ENCODE peak calls at places on chromosome 17, in seven cellular contexts. D is RPMI7951; M is activated CD4-positive, alpha-beta memory T cell treated with anti-CD3 and anti-CD28 coated beads, Interleukin-2, amount 10 ng/mL, durations not matched to agents 7 days and 5 days; X is iris pigment epithelial cell; G is cardiac fibroblast; P is NCI-H510A; V is activated CD4-positive, alpha-beta T cell treated with anti-CD3 and anti-CD28 coated beads for 4 hours. Q is an unnamed sample.

GRCh38 chr17:80504671-80505413 is 28.4 kb upstream of the NPTX1 start:
- DNase-seq in M (no peak), P (no peak), D (peak; percentile 39), X (peak; percentile 49), V (no peak), G (peak; percentile 95), Q (no peak)

GRCh38 chr17:13395872-13396271 is 205.9 kb downstream of the HS3ST3A1 start:
- DNase-seq in P (no peak), M (no peak), V (no peak), D (peak; percentile 17), X (peak; percentile 62), G (peak; percentile 47), Q (no peak)

GRCh38 chr17:55301521-55302406 is 37.0 kb downstream of the HLF start:
- DNase-seq in M (no peak), P (no peak), X (peak; percentile 52), V (no peak), D (no peak), G (peak; percentile 9), Q (no peak)

GRCh38 chr17:69779378-69780214 is 295.4 kb upstream of the KCNJ16 start:
- DNase-seq in G (peak; percentile 97), P (no peak), X (peak; percentile 97), D (no peak), M (no peak), V (no peak), Q (no peak)

GRCh38 chr17:45172541-45173286 is 11.0 kb downstream of the HEXIM2 start:
- DNase-seq in D (peak; percentile 85), M (peak; percentile 40), G (no peak), X (no peak), P (peak; percentile 71), V (peak; percentile 36), Q (no peak)

GRCh38 chr17:30530346-30531025 is 53.3 kb downstream of the GOSR1 start:
- DNase-seq in G (peak; percentile 63), P (no peak), X (peak; percentile 56), M (no peak), D (no peak), V (no peak), Q (no peak)

GRCh38 chr17:3594056-3594810 is 15.0 kb downstream of the TRPV1 start:
- DNase-seq in D (no peak), V (no peak), P (no peak), G (peak; percentile 68), M (no peak), X (peak; percentile 72), Q (no peak)

GRCh38 chr17:57552114-57552601 is 192.9 kb downstream of the CCDC182 start:
- DNase-seq in V (peak; percentile 15), D (no peak), G (peak; percentile 32), M (peak; percentile 19), X (peak; percentile 70), P (no peak), Q (no peak)

GRCh38 chr17:57121308-57122042 is 36.4 kb downstream of the AKAP1 start:
- DNase-seq in P (no peak), V (no peak), M (no peak), D (no peak), X (peak; percentile 50), G (peak; percentile 55), Q (no peak)

GRCh38 chr17:57954421-57955182 is 610 bp downstream of the CUEDC1 start:
- DNase-seq in V (no peak), P (peak; percentile 38), D (peak; percentile 81), M (no peak), G (peak; percentile 59), X (peak; percentile 27), Q (no peak)

GRCh38 chr17:34980681-34981537 is 597 bp downstream of the LIG3 start:
- DNase-seq in X (peak; percentile 89), D (peak; percentile 68), M (peak; percentile 81), V (peak; percentile 81), G (peak; percentile 86), P (peak; percentile 51), Q (no peak)

GRCh38 chr17:42843358-42843934 is 934 bp upstream of the AOC2 start:
- DNase-seq in G (peak; percentile 82), P (peak; percentile 4), X (peak; percentile 74), V (no peak), M (no peak), D (peak; percentile 53), Q (no peak)

GRCh38 chr17:1087381-1088241 is 90.7 kb downstream of the TIMM22 start:
- DNase-seq in G (no peak), P (peak; percentile 60), X (no peak), V (no peak), M (no peak), D (no peak), Q (peak; percentile 58)

GRCh38 chr17:45973099-45973838 is 25.8 kb upstream of the STH start:
- DNase-seq in M (no peak), G (no peak), D (no peak), X (no peak), V (no peak), P (no peak), Q (no peak)

GRCh38 chr17:1931759-1932579 is 93.2 kb downstream of the RTN4RL1 start:
- DNase-seq in D (no peak), P (no peak), G (no peak), V (no peak), X (no peak), M (no peak), Q (no peak)

GRCh38 chr17:19410875-19411291 is at the start of gene RNF112:
- DNase-seq in P (no peak), V (no peak), X (no peak), D (peak; percentile 34), G (peak; percentile 11), M (no peak), Q (no peak)

GRCh38 chr17:82020874-82021727 is 1.6 kb downstream of the CENPX start:
- DNase-seq in D (peak; percentile 79), G (peak; percentile 79), M (peak; percentile 69), P (peak; percentile 46), X (peak; percentile 56), V (peak; percentile 66), Q (no peak)

GRCh38 chr17:61411944-61412859 is 12.6 kb downstream of the TBX2 start:
- DNase-seq in D (peak; percentile 84), P (peak; percentile 71), X (peak; percentile 79), V (peak; percentile 72), M (peak; percentile 79), G (peak; percentile 84), Q (no peak)

GRCh38 chr17:18187816-18188761 is 4.5 kb downstream of the ALKBH5 start:
- DNase-seq in X (peak; percentile 47), G (peak; percentile 63), M (peak; percentile 60), V (no peak), P (no peak), D (peak; percentile 50), Q (no peak)

GRCh38 chr17:82138511-82138992 is 40.5 kb upstream of the FASN start:
- DNase-seq in D (no peak), G (no peak), P (no peak), M (no peak), V (no peak), X (no peak), Q (no peak)

GRCh38 chr17:7308625-7309433 is 1.4 kb downstream of the EIF5A start:
- DNase-seq in X (peak; percentile 86), M (peak; percentile 84), G (peak; percentile 86), D (peak; percentile 81), P (peak; percentile 64), V (peak; percentile 88), Q (peak; percentile 49)

GRCh38 chr17:45841883-45842525 is 2.7 kb upstream of the SPPL2C start:
- DNase-seq in V (no peak), D (no peak), M (no peak), X (peak; percentile 13), P (peak; percentile 76), G (no peak), Q (peak; percentile 22)

GRCh38 chr17:36527851-36528250 is 6.8 kb downstream of the MYO19 start:
- DNase-seq in M (peak; percentile 8), G (no peak), X (no peak), P (no peak), V (no peak), D (no peak), Q (no peak)

GRCh38 chr17:14672830-14673229 is 371.9 kb downstream of the HS3ST3B1 start:
- DNase-seq in G (peak; percentile 41), P (no peak), D (peak; percentile 34), X (peak; percentile 94), M (no peak), V (no peak), Q (no peak)

GRCh38 chr17:64218066-64218465 is 45.0 kb downstream of the TEX2 start:
- DNase-seq in G (no peak), X (no peak), P (no peak), M (no peak), V (no peak), D (no peak), Q (no peak)

GRCh38 chr17:40490289-40490853 is 11.1 kb downstream of the TNS4 start:
- DNase-seq in P (peak; percentile 77), V (no peak), M (peak; percentile 30), G (peak; percentile 79), X (peak; percentile 91), D (no peak), Q (no peak)

GRCh38 chr17:7404737-7405412 is 978 bp upstream of the TMEM256 start:
- DNase-seq in G (no peak), V (no peak), M (no peak), X (no peak), P (peak; percentile 55), D (no peak), Q (no peak)

GRCh38 chr17:65933290-65933689 is 258.6 kb downstream of the CEP112 start:
- DNase-seq in P (no peak), G (no peak), X (no peak), D (no peak), M (no peak), V (no peak), Q (no peak)

GRCh38 chr17:5921919-5922318 is 148.3 kb upstream of the WSCD1 start:
- DNase-seq in G (no peak), D (peak; percentile 49), M (no peak), X (peak; percentile 10), P (no peak), V (no peak), Q (no peak)

GRCh38 chr17:35243459-35244204 is 760 bp downstream of the SLFN5 start:
- DNase-seq in P (no peak), G (peak; percentile 76), X (peak; percentile 76), V (peak; percentile 52), M (peak; percentile 71), D (peak; percentile 74), Q (no peak)

GRCh38 chr17:1629647-1630310 is 1.1 kb upstream of the SLC43A2 start:
- DNase-seq in M (peak; percentile 82), X (peak; percentile 33), P (no peak), G (peak; percentile 61), D (peak; percentile 28), V (peak; percentile 74), Q (no peak)

GRCh38 chr17:83079766-83080616 is 582 bp downstream of the METRNL start:
- DNase-seq in X (no peak), V (no peak), G (no peak), M (no peak), D (no peak), P (no peak), Q (no peak)

Q was measured in NCI-H2029 treated with DMSO at 0.1 percent for 48 hours.